ENCODE peak calls at places on chromosomes 2 and 18, in nine cellular contexts. P, G, E, D, H, T, R, A and Y are unnamed samples.

GRCh38 chr2:238449909-238450417 is 23.2 kb downstream of the ASB1 start:
- DNase-seq in P (peak; percentile 21), G (no peak), E (no peak), D (no peak), H (no peak), T (peak; percentile 84), R (peak; percentile 66), A (no peak), Y (no peak)

GRCh38 chr2:120231974-120232635 is 8.9 kb upstream of the TMEM185B start:
- DNase-seq in P (no peak), G (no peak), E (no peak), D (peak; percentile 32), H (no peak), T (no peak), R (peak; percentile 59), A (no peak), Y (peak; percentile 54)

GRCh38 chr2:84395819-84396218 is 63.3 kb downstream of the SUCLG1 start:
- DNase-seq in P (no peak), G (peak; percentile 13), E (no peak), D (peak; percentile 20), H (peak; percentile 13), T (no peak), R (peak; percentile 18), A (no peak), Y (no peak)

GRCh38 chr18:63936156-63936931 is 12.8 kb upstream of the HMSD start:
- DNase-seq in P (peak; percentile 67), G (peak; percentile 59), E (no peak), D (peak; percentile 74), H (peak; percentile 90), T (peak; percentile 82), R (peak; percentile 74), A (peak; percentile 47), Y (peak; percentile 81)

GRCh38 chr18:28248653-28249052 is 71.7 kb upstream of the CDH2 start:
- DNase-seq in P (no peak), G (no peak), E (no peak), D (no peak), H (no peak), T (no peak), R (no peak), A (no peak), Y (no peak)

GRCh38 chr2:84919885-84920580 is 14.6 kb downstream of the TMSB10 start:
- DNase-seq in P (no peak), G (peak; percentile 97), E (peak; percentile 96), D (peak; percentile 98), H (peak; percentile 99), T (peak; percentile 67), R (peak; percentile 84), A (no peak), Y (peak; percentile 94)

GRCh38 chr2:45452866-45453265 is 158.2 kb downstream of the SRBD1 start:
- DNase-seq in P (no peak), G (peak; percentile 76), E (peak; percentile 66), D (no peak), H (peak; percentile 19), T (no peak), R (peak; percentile 56), A (no peak), Y (no peak)

GRCh38 chr2:226619707-226620106 is 179.9 kb downstream of the IRS1 start:
- DNase-seq in P (no peak), G (no peak), E (no peak), D (no peak), H (no peak), T (no peak), R (no peak), A (no peak), Y (no peak)

GRCh38 chr18:12839057-12839525 is 44.9 kb downstream of the PTPN2 start:
- DNase-seq in P (no peak), G (no peak), E (no peak), D (no peak), H (peak; percentile 37), T (no peak), R (no peak), A (no peak), Y (no peak)

GRCh38 chr2:23058435-23058834 is 326.5 kb upstream of the KLHL29 start:
- DNase-seq in P (no peak), G (no peak), E (no peak), D (no peak), H (no peak), T (no peak), R (no peak), A (no peak), Y (no peak)

GRCh38 chr18:66707473-66707872 is 103.6 kb upstream of the CDH19 start:
- DNase-seq in P (no peak), G (no peak), E (no peak), D (no peak), H (no peak), T (no peak), R (no peak), A (no peak), Y (no peak)

GRCh38 chr2:157592983-157593382 is 35.7 kb downstream of the ACVR1C start:
- DNase-seq in P (no peak), G (peak; percentile 12), E (no peak), D (peak; percentile 57), H (peak; percentile 48), T (no peak), R (peak; percentile 23), A (no peak), Y (no peak)

GRCh38 chr2:206642075-206643025 is at the start of gene FAM237A:
- DNase-seq in P (no peak), G (peak; percentile 50), E (peak; percentile 15), D (peak; percentile 61), H (peak; percentile 58), T (no peak), R (peak; percentile 61), A (no peak), Y (peak; percentile 45)

GRCh38 chr2:10332402-10333246 is 29.9 kb downstream of the HPCAL1 start:
- DNase-seq in P (no peak), G (peak; percentile 21), E (no peak), D (no peak), H (no peak), T (no peak), R (no peak), A (no peak), Y (no peak)

GRCh38 chr2:65681503-65681902 is 249.1 kb upstream of the SPRED2 start:
- DNase-seq in P (no peak), G (no peak), E (no peak), D (no peak), H (no peak), T (no peak), R (no peak), A (no peak), Y (no peak)

GRCh38 chr2:168999668-169000213 is 31.4 kb downstream of the ABCB11 start:
- DNase-seq in P (no peak), G (no peak), E (no peak), D (no peak), H (peak; percentile 39), T (no peak), R (no peak), A (no peak), Y (no peak)

GRCh38 chr2:8546319-8547283 is 135.3 kb upstream of the ID2 start:
- DNase-seq in P (no peak), G (no peak), E (no peak), D (peak; percentile 32), H (no peak), T (no peak), R (no peak), A (no peak), Y (no peak)

GRCh38 chr2:45918816-45919655 is 267.6 kb downstream of the PRKCE start:
- DNase-seq in P (no peak), G (no peak), E (no peak), D (no peak), H (no peak), T (no peak), R (no peak), A (no peak), Y (no peak)

GRCh38 chr2:194203898-194204297 is 1453.1 kb upstream of the SLC39A10 start:
- DNase-seq in P (no peak), G (no peak), E (peak; percentile 4), D (peak; percentile 73), H (peak; percentile 74), T (no peak), R (no peak), A (no peak), Y (peak; percentile 5)

GRCh38 chr2:46335404-46335965 is 38.3 kb downstream of the EPAS1 start:
- DNase-seq in P (peak; percentile 35), G (peak; percentile 81), E (no peak), D (peak; percentile 74), H (peak; percentile 79), T (peak; percentile 64), R (peak; percentile 44), A (peak; percentile 14), Y (peak; percentile 51)

GRCh38 chr2:159960413-159960812 is 102.0 kb downstream of the PLA2R1 start:
- DNase-seq in P (no peak), G (peak; percentile 78), E (peak; percentile 87), D (peak; percentile 83), H (peak; percentile 85), T (no peak), R (peak; percentile 23), A (no peak), Y (peak; percentile 73)

GRCh38 chr2:227363756-227364155 is 15.3 kb downstream of the TM4SF20 start:
- DNase-seq in P (no peak), G (no peak), E (no peak), D (no peak), H (no peak), T (no peak), R (no peak), A (no peak), Y (no peak)

GRCh38 chr2:196607073-196607472 is 32.4 kb upstream of the CCDC150 start:
- DNase-seq in P (no peak), G (peak; percentile 34), E (no peak), D (no peak), H (no peak), T (no peak), R (no peak), A (no peak), Y (no peak)

GRCh38 chr2:30802611-30803010 is 4.6 kb downstream of the CAPN13 start:
- DNase-seq in P (no peak), G (no peak), E (no peak), D (no peak), H (no peak), T (no peak), R (no peak), A (no peak), Y (no peak)

GRCh38 chr2:182883451-182883850 is 17.0 kb upstream of the FRZB start:
- DNase-seq in P (no peak), G (no peak), E (no peak), D (peak; percentile 82), H (peak; percentile 32), T (no peak), R (no peak), A (no peak), Y (no peak)

GRCh38 chr2:230068658-230069080 is at the start of gene SLC16A14:
- DNase-seq in P (no peak), G (peak; percentile 53), E (no peak), D (peak; percentile 38), H (peak; percentile 52), T (no peak), R (peak; percentile 56), A (no peak), Y (peak; percentile 48)

GRCh38 chr2:12177052-12177994 is 430.9 kb downstream of the LPIN1 start:
- DNase-seq in P (no peak), G (peak; percentile 84), E (no peak), D (peak; percentile 85), H (peak; percentile 88), T (peak; percentile 67), R (peak; percentile 68), A (no peak), Y (peak; percentile 82)

GRCh38 chr18:46315187-46315586 is 211.0 kb downstream of the HAUS1 start:
- DNase-seq in P (no peak), G (no peak), E (no peak), D (no peak), H (no peak), T (no peak), R (no peak), A (no peak), Y (no peak)

GRCh38 chr2:161237397-161238263 is 70.6 kb upstream of the PSMD14 start:
- DNase-seq in P (peak; percentile 63), G (no peak), E (no peak), D (peak; percentile 70), H (peak; percentile 63), T (peak; percentile 34), R (peak; percentile 60), A (peak; percentile 63), Y (peak; percentile 47)

GRCh38 chr2:95343429-95344207 is 46.5 kb downstream of the KCNIP3 start:
- DNase-seq in P (no peak), G (no peak), E (no peak), D (no peak), H (no peak), T (peak; percentile 16), R (no peak), A (no peak), Y (no peak)

GRCh38 chr2:167190053-167190452 is 301.8 kb downstream of the XIRP2 start:
- DNase-seq in P (no peak), G (peak; percentile 46), E (peak; percentile 47), D (peak; percentile 74), H (peak; percentile 19), T (peak; percentile 58), R (no peak), A (no peak), Y (peak; percentile 46)